ENCODE peak calls at places on chromosomes 3 and 15, in five cellular contexts. F is GM20000; K is AG04449; Z is CD8-positive, alpha-beta T cell; Q is neural crest cell. D is an unnamed sample.

GRCh38 chr3:173789530-173789929 is 392.0 kb downstream of the NLGN1 start:
- DNase-seq in F (no peak), K (no peak), Z (no peak), Q (no peak), D (no peak)

GRCh38 chr3:172202797-172203196 is 163.4 kb downstream of the FNDC3B start:
- DNase-seq in F (no peak), K (no peak), Z (no peak), Q (no peak), D (no peak)

GRCh38 chr3:86815880-86816279 is 175.1 kb downstream of the VGLL3 start:
- DNase-seq in F (no peak), K (no peak), Z (no peak), Q (no peak), D (no peak)

GRCh38 chr3:108820586-108820985 is 2.0 kb upstream of the TRAT1 start:
- DNase-seq in F (no peak), K (no peak), Z (no peak), Q (no peak), D (no peak)

GRCh38 chr15:24955549-24955929 is 752 bp downstream of the SNRPN start:
- DNase-seq in F (peak; percentile 13), K (no peak), Z (peak; percentile 0), Q (no peak), D (no peak)

GRCh38 chr15:98002874-98003273 is 42.4 kb downstream of the ARRDC4 start:
- DNase-seq in F (no peak), K (no peak), Z (no peak), Q (peak; percentile 1), D (no peak)

GRCh38 chr3:190862209-190863118 is at the start of gene GMNC:
- DNase-seq in F (peak; percentile 58), K (no peak), Z (no peak), Q (peak; percentile 66), D (no peak)

GRCh38 chr3:58160399-58160798 is 50.4 kb downstream of the DNASE1L3 start:
- DNase-seq in F (no peak), K (no peak), Z (no peak), Q (no peak), D (no peak)

GRCh38 chr3:177527182-177527581 is 329.9 kb upstream of the TBL1XR1 start:
- DNase-seq in F (no peak), K (no peak), Z (no peak), Q (no peak), D (no peak)

GRCh38 chr15:74725241-74725774 is at the start of gene CYP1A1:
- DNase-seq in F (no peak), K (no peak), Z (peak; percentile 4), Q (peak; percentile 32), D (no peak)

GRCh38 chr15:63385911-63386531 is 4.4 kb upstream of the CA12 start:
- DNase-seq in F (no peak), K (no peak), Z (no peak), Q (no peak), D (no peak)

GRCh38 chr15:48794697-48795134 is 16.2 kb downstream of the CEP152 start:
- DNase-seq in F (peak; percentile 47), K (no peak), Z (no peak), Q (no peak), D (no peak)

GRCh38 chr3:138726966-138727365 is 107.8 kb downstream of the PIK3CB start:
- DNase-seq in F (no peak), K (peak; percentile 26), Z (no peak), Q (no peak), D (no peak)

GRCh38 chr15:55742927-55743614 is at the start of gene PRTG:
- DNase-seq in F (peak; percentile 60), K (no peak), Z (no peak), Q (peak; percentile 96), D (peak; percentile 72)

GRCh38 chr3:119681279-119681678 is 4.1 kb upstream of the COX17 start:
- DNase-seq in F (peak; percentile 44), K (no peak), Z (no peak), Q (no peak), D (no peak)

GRCh38 chr3:130088061-130088460 is 6.4 kb downstream of the ALG1L2 start:
- DNase-seq in F (no peak), K (no peak), Z (no peak), Q (no peak), D (no peak)

GRCh38 chr15:97902140-97902780 is 58.2 kb upstream of the ARRDC4 start:
- DNase-seq in F (no peak), K (no peak), Z (no peak), Q (no peak), D (peak; percentile 23)

GRCh38 chr15:26260517-26261133 is 397.5 kb upstream of the ATP10A start:
- DNase-seq in F (no peak), K (peak; percentile 4), Z (no peak), Q (peak; percentile 50), D (no peak)

GRCh38 chr3:9395570-9396300 is 1.7 kb upstream of the SETD5 start:
- DNase-seq in F (no peak), K (no peak), Z (no peak), Q (no peak), D (no peak)

GRCh38 chr15:74396146-74396438 is 28.6 kb upstream of the CYP11A1 start:
- DNase-seq in F (no peak), K (no peak), Z (no peak), Q (no peak), D (no peak)

GRCh38 chr15:85427286-85428028 is 47.1 kb downstream of the AKAP13 start:
- DNase-seq in F (no peak), K (no peak), Z (no peak), Q (no peak), D (no peak)

GRCh38 chr15:91915576-91915975 is 62.1 kb downstream of the SLCO3A1 start:
- DNase-seq in F (no peak), K (no peak), Z (no peak), Q (no peak), D (no peak)

GRCh38 chr3:195086341-195086740 is 184.6 kb downstream of the XXYLT1 start:
- DNase-seq in F (no peak), K (no peak), Z (no peak), Q (no peak), D (no peak)

GRCh38 chr15:64851503-64851840 is 9.8 kb downstream of the PLEKHO2 start:
- DNase-seq in F (no peak), K (peak; percentile 82), Z (no peak), Q (no peak), D (peak; percentile 56)

GRCh38 chr3:152636651-152637050 is 198.3 kb upstream of the P2RY1 start:
- DNase-seq in F (no peak), K (no peak), Z (no peak), Q (no peak), D (no peak)

GRCh38 chr3:88784925-88785324 is 322.5 kb upstream of the EPHA3 start:
- DNase-seq in F (no peak), K (no peak), Z (no peak), Q (no peak), D (no peak)

GRCh38 chr3:126024049-126024854 is 55.3 kb downstream of the ROPN1B start:
- DNase-seq in F (no peak), K (no peak), Z (no peak), Q (no peak), D (no peak)

D was measured in AG09319.